ENCODE peak calls at places on chromosomes 16 and 17, in seven cellular contexts. S is HEK293T, J is left lung, P is T follicular helper cell, O is coronary artery, F is neural progenitor cell, Y is NCI-H345. X is an unnamed sample.

GRCh38 chr16:82761858-82762257 is 135.1 kb downstream of the CDH13 start:
- DNase-seq in S (no peak), J (no peak), P (no peak), O (no peak), F (no peak), Y (peak), X (no peak)

GRCh38 chr17:45942284-45942683 is 47.9 kb downstream of the MAPT start:
- DNase-seq in S (no peak), J (peak), P (no peak), O (peak), F (peak), Y (no peak), X (peak)

GRCh38 chr17:42281571-42282096 is 5.4 kb upstream of the STAT5B start:
- DNase-seq in S (peak), J (no peak), P (no peak), O (no peak), F (peak), Y (peak), X (no peak)

GRCh38 chr17:69609495-69610315 is 195.2 kb downstream of the MAP2K6 start:
- DNase-seq in S (peak), J (no peak), P (no peak), O (no peak), F (peak), Y (no peak), X (no peak)

GRCh38 chr16:1884155-1884760 is 12.3 kb upstream of the MEIOB start:
- DNase-seq in S (peak), J (no peak), P (no peak), O (no peak), F (no peak), Y (no peak), X (no peak)

GRCh38 chr16:19522369-19523159 is 666 bp upstream of the GDE1 start:
- DNase-seq in S (no peak), J (no peak), P (no peak), O (no peak), F (no peak), Y (peak), X (no peak)

GRCh38 chr16:1055557-1055924 is 17.0 kb upstream of the SSTR5 start:
- DNase-seq in S (no peak), J (no peak), P (no peak), O (no peak), F (no peak), Y (no peak), X (no peak)

GRCh38 chr16:2690852-2691251 is 8.5 kb downstream of the KCTD5 start:
- DNase-seq in S (no peak), J (no peak), P (no peak), O (no peak), F (no peak), Y (no peak), X (no peak)

GRCh38 chr16:85982563-85982939 is 83.6 kb downstream of the IRF8 start:
- DNase-seq in S (no peak), J (peak), P (no peak), O (no peak), F (no peak), Y (no peak), X (no peak)

GRCh38 chr16:81730090-81731051 is 48.7 kb upstream of the PLCG2 start:
- DNase-seq in S (peak), J (peak), P (peak), O (peak), F (peak), Y (peak), X (peak)

GRCh38 chr17:18156171-18156975 is 27.3 kb upstream of the ALKBH5 start:
- DNase-seq in S (no peak), J (no peak), P (no peak), O (no peak), F (no peak), Y (no peak), X (no peak)

GRCh38 chr17:70256751-70257150 is 87.4 kb downstream of the KCNJ2 start:
- DNase-seq in S (no peak), J (no peak), P (no peak), O (no peak), F (no peak), Y (no peak), X (no peak)

X was measured in putamen.